ENCODE peak calls at places on chromosomes 11 and 22, in five cellular contexts. B is Peyer's patch, Q is aorta, C is heart left ventricle, L is brain microvascular endothelial cell. A is an unnamed sample.

GRCh38 chr11:1749020-1749758 is 1.2 kb downstream of the IFITM10 start:
- DNase-seq in B (no peak), Q (peak; percentile 72), C (no peak), L (no peak), A (no peak)

GRCh38 chr11:111918390-111919256 is at the start of gene C11orf52:
- DNase-seq in B (no peak), Q (no peak), C (no peak), L (no peak), A (no peak)

GRCh38 chr11:46357483-46357936 is 10.2 kb downstream of the DGKZ start:
- DNase-seq in B (no peak), Q (no peak), C (no peak), L (no peak), A (no peak)

GRCh38 chr11:104858882-104859735 is 39.2 kb downstream of the CASP12 start:
- DNase-seq in B (peak; percentile 55), Q (no peak), C (no peak), L (no peak), A (no peak)

GRCh38 chr11:122618927-122619326 is 36.6 kb upstream of the UBASH3B start:
- DNase-seq in B (no peak), Q (no peak), C (no peak), L (no peak), A (no peak)

GRCh38 chr22:31099841-31100761 is 7.3 kb downstream of the SELENOM start:
- DNase-seq in B (no peak), Q (no peak), C (peak; percentile 15), L (no peak), A (no peak)

GRCh38 chr11:44596541-44597276 is 31.2 kb downstream of the CD82 start:
- DNase-seq in B (peak; percentile 67), Q (no peak), C (no peak), L (no peak), A (no peak)

GRCh38 chr11:60753309-60753708 is 3.4 kb upstream of the MS4A15 start:
- DNase-seq in B (no peak), Q (no peak), C (no peak), L (no peak), A (no peak)

GRCh38 chr11:24779791-24780190 is 282.9 kb downstream of the LUZP2 start:
- DNase-seq in B (no peak), Q (no peak), C (no peak), L (no peak), A (peak; percentile 25)

GRCh38 chr11:1762537-1763302 is 1.0 kb downstream of the CTSD start:
- DNase-seq in B (no peak), Q (peak; percentile 62), C (peak; percentile 60), L (no peak), A (peak; percentile 79)

GRCh38 chr11:86671386-86672006 is 920 bp downstream of the ME3 start:
- DNase-seq in B (no peak), Q (peak; percentile 83), C (peak; percentile 84), L (no peak), A (peak; percentile 86)

GRCh38 chr22:42343136-42343484 is 72.7 kb upstream of the TCF20 start:
- DNase-seq in B (no peak), Q (no peak), C (no peak), L (no peak), A (no peak)

GRCh38 chr22:42340695-42341383 is 70.4 kb upstream of the TCF20 start:
- DNase-seq in B (no peak), Q (no peak), C (no peak), L (no peak), A (no peak)

GRCh38 chr22:42341779-42342178 is 71.3 kb upstream of the TCF20 start:
- DNase-seq in B (no peak), Q (no peak), C (no peak), L (no peak), A (no peak)

GRCh38 chr22:42343551-42344081 is 73.2 kb upstream of the TCF20 start:
- DNase-seq in B (no peak), Q (no peak), C (no peak), L (no peak), A (no peak)

DNA sequence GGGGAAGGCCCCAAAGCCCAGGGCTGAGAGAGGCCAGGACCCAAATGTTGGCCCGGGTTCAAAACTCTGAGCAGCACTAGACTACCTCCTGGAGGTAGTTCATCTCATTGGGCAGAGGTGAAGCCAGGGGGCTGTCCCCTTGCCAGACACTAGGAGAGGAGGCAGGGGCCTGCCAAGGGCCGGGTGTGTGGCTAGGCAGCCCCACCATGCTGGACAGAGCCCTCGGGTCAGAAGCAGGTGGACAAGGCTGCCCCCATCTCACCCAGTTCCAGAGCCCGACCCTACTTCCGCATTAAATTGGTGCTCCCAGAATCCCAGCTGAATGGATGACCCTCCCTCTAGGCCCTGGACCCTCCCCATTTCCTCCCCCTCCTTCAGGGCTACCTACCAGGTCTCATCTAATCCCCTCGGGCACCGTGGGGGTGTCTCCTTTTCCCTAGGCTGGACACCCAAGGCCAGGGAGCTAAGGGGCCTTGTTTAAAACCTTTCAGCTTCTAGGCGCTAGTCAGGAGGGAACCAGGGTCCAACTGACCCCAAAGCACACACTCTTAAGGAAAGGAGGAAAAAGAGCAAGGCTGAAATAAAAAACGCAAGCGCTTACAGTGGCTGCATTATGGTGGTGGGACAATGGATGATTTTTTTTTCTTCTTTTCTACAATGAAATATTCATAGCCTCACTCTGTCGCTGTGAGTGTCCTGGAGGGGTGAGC is 72.1 kb upstream of the TCF20 start:
- DNase-seq in B (no peak), Q (no peak), C (no peak), L (no peak), A (no peak)
- H3K4me3 ChIP-seq in B (no peak overlapping the region), Q (no peak overlapping the region), C (no peak overlapping the region), L (no peak overlapping the region), A (no peak overlapping the region)

DNA sequence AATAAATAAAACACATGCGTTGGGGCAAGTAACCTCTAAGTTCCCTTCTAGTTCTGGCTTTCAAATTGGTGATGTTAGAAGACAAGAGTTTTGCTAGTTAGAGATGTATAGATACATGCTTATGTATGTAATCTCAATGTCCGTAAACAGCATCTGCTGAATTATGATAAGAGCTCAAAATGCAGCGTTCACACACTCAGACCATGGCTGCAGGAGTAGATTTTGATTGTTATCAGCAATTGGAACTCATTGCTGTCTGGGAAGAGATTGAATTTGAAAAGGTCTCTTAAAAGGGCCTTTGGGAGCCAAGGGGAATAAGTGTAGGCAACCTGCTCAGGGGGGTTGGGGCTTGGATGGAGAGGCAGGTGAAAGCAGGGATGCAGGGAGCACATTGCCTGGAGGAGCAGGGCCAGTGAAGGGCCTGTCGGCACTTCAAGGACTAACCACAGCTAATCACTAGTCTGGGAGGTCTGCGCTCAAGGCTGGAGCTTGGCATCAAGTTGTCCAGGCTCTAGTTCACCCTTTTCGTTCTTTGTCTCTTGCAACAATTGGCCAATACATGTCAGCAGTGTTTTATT is 2.7 kb upstream of the RAG1 start:
- DNase-seq in B (no peak), Q (no peak), C (no peak), L (no peak), A (no peak)
- H3K4me3 ChIP-seq in B (no peak overlapping the region), Q (no peak overlapping the region), C (no peak overlapping the region), L (no peak overlapping the region), A (no peak overlapping the region)

DNA sequence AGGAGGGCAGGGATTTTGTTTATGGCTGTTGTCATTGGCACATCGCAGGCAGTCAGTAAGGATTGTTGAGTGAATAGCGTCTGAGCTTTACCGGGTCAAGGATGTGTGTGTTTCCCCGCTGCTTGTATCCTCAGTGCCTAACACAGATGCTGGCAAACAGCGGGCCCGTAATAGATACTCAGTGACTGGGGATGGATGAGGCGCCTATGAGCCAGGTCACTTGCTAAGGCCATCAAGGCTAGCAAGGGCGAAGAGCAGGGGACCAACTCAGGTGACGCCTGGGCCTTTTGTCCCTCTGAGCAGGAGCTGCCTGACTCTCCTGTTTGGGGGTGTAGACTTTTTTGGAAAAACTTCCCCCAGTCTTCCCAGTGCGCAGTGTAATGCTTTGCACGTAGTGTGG is 118.1 kb downstream of the HIPK3 start:
- DNase-seq in B (no peak), Q (no peak), C (no peak), L (no peak), A (no peak)
- H3K4me3 ChIP-seq in B (no peak overlapping the region), Q (no peak overlapping the region), C (no peak overlapping the region), L (peak overlapping the region; percentile 65), A (peak overlapping the region; percentile 37)

DNA sequence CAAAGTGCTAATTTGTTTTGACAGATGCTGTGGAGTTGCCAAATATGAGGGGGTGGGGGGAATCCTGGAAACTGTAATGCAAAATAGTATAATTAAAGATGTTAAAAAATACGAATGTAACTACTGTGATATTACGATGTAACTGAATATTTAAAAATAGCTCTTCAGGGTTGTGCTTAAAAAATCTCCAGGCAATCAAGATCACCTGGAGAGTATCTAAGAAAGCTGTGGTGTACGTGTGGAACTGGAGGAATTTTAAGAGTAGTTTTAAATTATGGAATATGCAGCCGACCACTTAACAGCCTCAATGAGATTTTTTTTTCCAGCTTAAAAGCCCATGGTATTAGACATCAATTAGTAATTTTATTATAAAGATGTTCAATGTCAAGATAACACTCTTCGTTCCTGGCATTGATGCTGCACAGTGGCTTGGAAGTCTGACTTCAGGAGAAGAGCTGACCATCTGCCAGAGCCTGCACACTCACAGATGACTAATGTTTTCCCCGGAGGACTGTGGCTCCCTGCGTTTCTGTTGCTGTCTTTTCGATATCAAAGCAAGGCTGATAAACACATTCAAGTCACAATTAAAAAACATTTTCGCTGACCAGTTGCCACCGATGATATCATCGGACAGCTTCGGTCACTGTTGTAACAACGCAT is 122.0 kb upstream of the RCN1 start:
- DNase-seq in B (no peak), Q (no peak), C (no peak), L (peak; percentile 85), A (no peak)
- H3K4me3 ChIP-seq in B (no peak overlapping the region), Q (no peak overlapping the region), C (no peak overlapping the region), L (no peak overlapping the region), A (no peak overlapping the region)

GRCh38 chr11:73359341-73359740 is 16.9 kb upstream of the RELT start:
- DNase-seq in B (no peak), Q (peak; percentile 84), C (peak; percentile 65), L (peak; percentile 59), A (peak; percentile 45)
- H3K4me3 ChIP-seq in B (no peak overlapping the region), Q (no peak overlapping the region), C (no peak overlapping the region), L (no peak overlapping the region), A (no peak overlapping the region)

GRCh38 chr22:29912605-29913398 is 29.8 kb downstream of the MTMR3 start:
- DNase-seq in B (no peak), Q (no peak), C (no peak), L (peak; percentile 74), A (no peak)
- H3K4me3 ChIP-seq in B (no peak overlapping the region), Q (no peak overlapping the region), C (no peak overlapping the region), L (no peak overlapping the region), A (no peak overlapping the region)

DNA sequence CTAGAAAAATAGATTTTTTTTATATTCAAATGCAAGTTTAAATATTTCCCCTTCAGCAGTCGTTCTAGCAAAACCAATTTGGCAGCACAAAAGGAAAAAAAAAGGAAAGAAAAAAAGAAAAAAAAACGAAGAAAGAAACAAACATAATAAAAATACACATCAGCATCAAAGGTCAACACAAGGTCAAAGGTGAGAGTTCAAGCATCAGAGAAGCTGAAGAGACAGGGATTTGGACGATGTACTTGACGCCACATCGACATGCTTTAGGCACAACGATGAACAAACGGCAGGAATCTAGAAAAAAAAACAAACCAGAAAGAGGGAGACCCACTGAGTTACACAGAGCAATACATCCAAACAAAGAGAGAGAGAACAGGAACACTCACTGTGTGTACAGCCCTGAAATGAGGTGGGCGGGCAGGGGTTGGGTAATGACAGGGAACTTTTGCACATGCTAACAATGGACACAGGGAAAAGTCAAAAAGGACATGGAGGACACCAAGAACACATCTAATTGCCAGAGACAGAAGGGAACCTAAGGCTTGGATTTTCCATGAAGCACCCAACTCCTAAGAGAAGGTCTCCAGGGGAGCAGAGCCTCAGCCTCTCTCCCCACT is 19.8 kb upstream of the RAPSN start:
- DNase-seq in B (no peak), Q (no peak), C (no peak), L (no peak), A (no peak)
- H3K4me3 ChIP-seq in B (no peak overlapping the region), Q (no peak overlapping the region), C (no peak overlapping the region), L (no peak overlapping the region), A (no peak overlapping the region)

GRCh38 chr22:40679249-40679963 is at the start of gene MCHR1:
- DNase-seq in B (no peak), Q (no peak), C (no peak), L (no peak), A (no peak)
- H3K4me3 ChIP-seq in B (no peak within 1 kb of the TSS), Q (no peak within 1 kb of the TSS), C (peak within 1 kb of the TSS; percentile 27), L (peak within 1 kb of the TSS; percentile 41), A (peak within 1 kb of the TSS; percentile 5)

A was measured in testis.